ENCODE peak calls at places on chromosome 17, in eight cellular contexts. One of them, this sample, is unnamed.

GRCh38 chr17:74196541-74197310 is 6.8 kb upstream of the RPL38 start:
- DNase-seq in stimulated activated CD4-positive, alpha-beta T cell treated with anti-CD3 and anti-CD28 coated beads, Interleukin-1b, Interleukin-23, amount 100 ng/mL, for 1 hour: no peak
- DNase-seq in neural crest cell: no peak
- DNase-seq in dorsolateral prefrontal cortex: no peak
- DNase-seq in NCI-H2081: no peak
- DNase-seq in astrocyte of the spinal cord: no peak
- DNase-seq in GM10248: no peak
- DNase-seq in DMS53: no peak
- DNase-seq in this sample: no peak

GRCh38 chr17:77723909-77724875 is 234.3 kb upstream of the TNRC6C start:
- DNase-seq in stimulated activated CD4-positive, alpha-beta T cell treated with anti-CD3 and anti-CD28 coated beads, Interleukin-1b, Interleukin-23, amount 100 ng/mL, for 1 hour: no peak
- DNase-seq in neural crest cell: no peak
- DNase-seq in dorsolateral prefrontal cortex: no peak
- DNase-seq in NCI-H2081: no peak
- DNase-seq in astrocyte of the spinal cord: no peak
- DNase-seq in GM10248: no peak
- DNase-seq in DMS53: no peak
- DNase-seq in this sample: no peak

GRCh38 chr17:50095626-50096037 is 481 bp downstream of the PDK2 start:
- DNase-seq in stimulated activated CD4-positive, alpha-beta T cell treated with anti-CD3 and anti-CD28 coated beads, Interleukin-1b, Interleukin-23, amount 100 ng/mL, for 1 hour: no peak
- DNase-seq in neural crest cell: no peak
- DNase-seq in dorsolateral prefrontal cortex: no peak
- DNase-seq in NCI-H2081: no peak
- DNase-seq in astrocyte of the spinal cord: no peak
- DNase-seq in GM10248: no peak
- DNase-seq in DMS53: peak
- DNase-seq in this sample: peak

GRCh38 chr17:45680360-45680759 is 103.8 kb upstream of the CRHR1 start:
- DNase-seq in stimulated activated CD4-positive, alpha-beta T cell treated with anti-CD3 and anti-CD28 coated beads, Interleukin-1b, Interleukin-23, amount 100 ng/mL, for 1 hour: no peak
- DNase-seq in neural crest cell: no peak
- DNase-seq in dorsolateral prefrontal cortex: no peak
- DNase-seq in NCI-H2081: no peak
- DNase-seq in astrocyte of the spinal cord: no peak
- DNase-seq in GM10248: no peak
- DNase-seq in DMS53: no peak
- DNase-seq in this sample: no peak

GRCh38 chr17:76279742-76280287 is 14.7 kb downstream of the UBALD2 start:
- DNase-seq in stimulated activated CD4-positive, alpha-beta T cell treated with anti-CD3 and anti-CD28 coated beads, Interleukin-1b, Interleukin-23, amount 100 ng/mL, for 1 hour: no peak
- DNase-seq in neural crest cell: no peak
- DNase-seq in dorsolateral prefrontal cortex: no peak
- DNase-seq in NCI-H2081: no peak
- DNase-seq in astrocyte of the spinal cord: no peak
- DNase-seq in GM10248: no peak
- DNase-seq in DMS53: no peak
- DNase-seq in this sample: no peak

GRCh38 chr17:66522591-66523272 is 220.3 kb downstream of the PRKCA start:
- DNase-seq in stimulated activated CD4-positive, alpha-beta T cell treated with anti-CD3 and anti-CD28 coated beads, Interleukin-1b, Interleukin-23, amount 100 ng/mL, for 1 hour: no peak
- DNase-seq in neural crest cell: no peak
- DNase-seq in dorsolateral prefrontal cortex: no peak
- DNase-seq in NCI-H2081: no peak
- DNase-seq in astrocyte of the spinal cord: no peak
- DNase-seq in GM10248: no peak
- DNase-seq in DMS53: no peak
- DNase-seq in this sample: no peak

GRCh38 chr17:17353625-17354484 is 50.7 kb downstream of the NT5M start:
- DNase-seq in stimulated activated CD4-positive, alpha-beta T cell treated with anti-CD3 and anti-CD28 coated beads, Interleukin-1b, Interleukin-23, amount 100 ng/mL, for 1 hour: no peak
- DNase-seq in neural crest cell: no peak
- DNase-seq in dorsolateral prefrontal cortex: peak
- DNase-seq in NCI-H2081: no peak
- DNase-seq in astrocyte of the spinal cord: no peak
- DNase-seq in GM10248: no peak
- DNase-seq in DMS53: no peak
- DNase-seq in this sample: no peak

GRCh38 chr17:7137182-7137943 is 22.7 kb upstream of the ASGR2 start:
- DNase-seq in stimulated activated CD4-positive, alpha-beta T cell treated with anti-CD3 and anti-CD28 coated beads, Interleukin-1b, Interleukin-23, amount 100 ng/mL, for 1 hour: no peak
- DNase-seq in neural crest cell: no peak
- DNase-seq in dorsolateral prefrontal cortex: no peak
- DNase-seq in NCI-H2081: no peak
- DNase-seq in astrocyte of the spinal cord: no peak
- DNase-seq in GM10248: no peak
- DNase-seq in DMS53: no peak
- DNase-seq in this sample: no peak

GRCh38 chr17:66865151-66865550 is 30.2 kb downstream of the CACNG5 start:
- DNase-seq in stimulated activated CD4-positive, alpha-beta T cell treated with anti-CD3 and anti-CD28 coated beads, Interleukin-1b, Interleukin-23, amount 100 ng/mL, for 1 hour: no peak
- DNase-seq in neural crest cell: no peak
- DNase-seq in dorsolateral prefrontal cortex: no peak
- DNase-seq in NCI-H2081: no peak
- DNase-seq in astrocyte of the spinal cord: no peak
- DNase-seq in GM10248: no peak
- DNase-seq in DMS53: no peak
- DNase-seq in this sample: no peak

GRCh38 chr17:39064374-39064773 is 87.1 kb downstream of the PLXDC1 start:
- DNase-seq in stimulated activated CD4-positive, alpha-beta T cell treated with anti-CD3 and anti-CD28 coated beads, Interleukin-1b, Interleukin-23, amount 100 ng/mL, for 1 hour: no peak
- DNase-seq in neural crest cell: no peak
- DNase-seq in dorsolateral prefrontal cortex: no peak
- DNase-seq in NCI-H2081: no peak
- DNase-seq in astrocyte of the spinal cord: peak
- DNase-seq in GM10248: no peak
- DNase-seq in DMS53: no peak
- DNase-seq in this sample: no peak

GRCh38 chr17:73017653-73018052 is 74.8 kb downstream of the SLC39A11 start:
- DNase-seq in stimulated activated CD4-positive, alpha-beta T cell treated with anti-CD3 and anti-CD28 coated beads, Interleukin-1b, Interleukin-23, amount 100 ng/mL, for 1 hour: no peak
- DNase-seq in neural crest cell: no peak
- DNase-seq in dorsolateral prefrontal cortex: no peak
- DNase-seq in NCI-H2081: no peak
- DNase-seq in astrocyte of the spinal cord: peak
- DNase-seq in GM10248: no peak
- DNase-seq in DMS53: no peak
- DNase-seq in this sample: no peak

GRCh38 chr17:81067331-81067730 is 32.4 kb downstream of the BAIAP2 start:
- DNase-seq in stimulated activated CD4-positive, alpha-beta T cell treated with anti-CD3 and anti-CD28 coated beads, Interleukin-1b, Interleukin-23, amount 100 ng/mL, for 1 hour: no peak
- DNase-seq in neural crest cell: no peak
- DNase-seq in dorsolateral prefrontal cortex: no peak
- DNase-seq in NCI-H2081: no peak
- DNase-seq in astrocyte of the spinal cord: peak
- DNase-seq in GM10248: no peak
- DNase-seq in DMS53: no peak
- DNase-seq in this sample: no peak

GRCh38 chr17:17175340-17175739 is 30.8 kb downstream of the PLD6 start:
- DNase-seq in stimulated activated CD4-positive, alpha-beta T cell treated with anti-CD3 and anti-CD28 coated beads, Interleukin-1b, Interleukin-23, amount 100 ng/mL, for 1 hour: no peak
- DNase-seq in neural crest cell: no peak
- DNase-seq in dorsolateral prefrontal cortex: no peak
- DNase-seq in NCI-H2081: no peak
- DNase-seq in astrocyte of the spinal cord: no peak
- DNase-seq in GM10248: no peak
- DNase-seq in DMS53: no peak
- DNase-seq in this sample: no peak

GRCh38 chr17:50426472-50426782 is 409 bp downstream of the ACSF2 start:
- DNase-seq in stimulated activated CD4-positive, alpha-beta T cell treated with anti-CD3 and anti-CD28 coated beads, Interleukin-1b, Interleukin-23, amount 100 ng/mL, for 1 hour: no peak
- DNase-seq in neural crest cell: no peak
- DNase-seq in dorsolateral prefrontal cortex: no peak
- DNase-seq in NCI-H2081: no peak
- DNase-seq in astrocyte of the spinal cord: no peak
- DNase-seq in GM10248: no peak
- DNase-seq in DMS53: no peak
- DNase-seq in this sample: no peak

GRCh38 chr17:76254275-76254674 is 10.9 kb upstream of the UBALD2 start:
- DNase-seq in stimulated activated CD4-positive, alpha-beta T cell treated with anti-CD3 and anti-CD28 coated beads, Interleukin-1b, Interleukin-23, amount 100 ng/mL, for 1 hour: no peak
- DNase-seq in neural crest cell: no peak
- DNase-seq in dorsolateral prefrontal cortex: no peak
- DNase-seq in NCI-H2081: no peak
- DNase-seq in astrocyte of the spinal cord: no peak
- DNase-seq in GM10248: no peak
- DNase-seq in DMS53: no peak
- DNase-seq in this sample: no peak

GRCh38 chr17:17413215-17413792 is 63.5 kb upstream of the MED9 start:
- DNase-seq in stimulated activated CD4-positive, alpha-beta T cell treated with anti-CD3 and anti-CD28 coated beads, Interleukin-1b, Interleukin-23, amount 100 ng/mL, for 1 hour: no peak
- DNase-seq in neural crest cell: no peak
- DNase-seq in dorsolateral prefrontal cortex: no peak
- DNase-seq in NCI-H2081: no peak
- DNase-seq in astrocyte of the spinal cord: no peak
- DNase-seq in GM10248: no peak
- DNase-seq in DMS53: no peak
- DNase-seq in this sample: no peak

GRCh38 chr17:40857535-40857934 is 9.5 kb downstream of the KRT12 start:
- DNase-seq in stimulated activated CD4-positive, alpha-beta T cell treated with anti-CD3 and anti-CD28 coated beads, Interleukin-1b, Interleukin-23, amount 100 ng/mL, for 1 hour: no peak
- DNase-seq in neural crest cell: no peak
- DNase-seq in dorsolateral prefrontal cortex: no peak
- DNase-seq in NCI-H2081: no peak
- DNase-seq in astrocyte of the spinal cord: peak
- DNase-seq in GM10248: no peak
- DNase-seq in DMS53: no peak
- DNase-seq in this sample: no peak

GRCh38 chr17:33049781-33050414 is 58.3 kb downstream of the SPACA3 start:
- DNase-seq in stimulated activated CD4-positive, alpha-beta T cell treated with anti-CD3 and anti-CD28 coated beads, Interleukin-1b, Interleukin-23, amount 100 ng/mL, for 1 hour: no peak
- DNase-seq in neural crest cell: peak
- DNase-seq in dorsolateral prefrontal cortex: no peak
- DNase-seq in NCI-H2081: peak
- DNase-seq in astrocyte of the spinal cord: peak
- DNase-seq in GM10248: peak
- DNase-seq in DMS53: peak
- DNase-seq in this sample: no peak

GRCh38 chr17:48605409-48605864 is 651 bp upstream of the HOXB6 start:
- DNase-seq in stimulated activated CD4-positive, alpha-beta T cell treated with anti-CD3 and anti-CD28 coated beads, Interleukin-1b, Interleukin-23, amount 100 ng/mL, for 1 hour: no peak
- DNase-seq in neural crest cell: no peak
- DNase-seq in dorsolateral prefrontal cortex: no peak
- DNase-seq in NCI-H2081: no peak
- DNase-seq in astrocyte of the spinal cord: peak
- DNase-seq in GM10248: no peak
- DNase-seq in DMS53: no peak
- DNase-seq in this sample: no peak

GRCh38 chr17:67558740-67559380 is 158.9 kb upstream of the NOL11 start:
- DNase-seq in stimulated activated CD4-positive, alpha-beta T cell treated with anti-CD3 and anti-CD28 coated beads, Interleukin-1b, Interleukin-23, amount 100 ng/mL, for 1 hour: no peak
- DNase-seq in neural crest cell: no peak
- DNase-seq in dorsolateral prefrontal cortex: no peak
- DNase-seq in NCI-H2081: no peak
- DNase-seq in astrocyte of the spinal cord: no peak
- DNase-seq in GM10248: no peak
- DNase-seq in DMS53: no peak
- DNase-seq in this sample: no peak

GRCh38 chr17:18248300-18248731 is 10.2 kb downstream of the FLII start:
- DNase-seq in stimulated activated CD4-positive, alpha-beta T cell treated with anti-CD3 and anti-CD28 coated beads, Interleukin-1b, Interleukin-23, amount 100 ng/mL, for 1 hour: peak
- DNase-seq in neural crest cell: peak
- DNase-seq in dorsolateral prefrontal cortex: peak
- DNase-seq in NCI-H2081: peak
- DNase-seq in astrocyte of the spinal cord: peak
- DNase-seq in GM10248: peak
- DNase-seq in DMS53: peak
- DNase-seq in this sample: no peak

GRCh38 chr17:57577751-57578607 is 167.1 kb downstream of the CCDC182 start:
- DNase-seq in stimulated activated CD4-positive, alpha-beta T cell treated with anti-CD3 and anti-CD28 coated beads, Interleukin-1b, Interleukin-23, amount 100 ng/mL, for 1 hour: no peak
- DNase-seq in neural crest cell: peak
- DNase-seq in dorsolateral prefrontal cortex: no peak
- DNase-seq in NCI-H2081: no peak
- DNase-seq in astrocyte of the spinal cord: peak
- DNase-seq in GM10248: no peak
- DNase-seq in DMS53: no peak
- DNase-seq in this sample: peak